ENCODE peak calls at places on chromosomes 5 and 9, in nine cellular contexts. B is A549, V is suprapubic skin, G is tibial nerve, H is upper lobe of left lung, X is sigmoid colon, D is transverse colon, S is H1, L is HepG2. O is an unnamed sample.

GRCh38 chr9:2043881-2044462 is 28.8 kb downstream of the SMARCA2 start:
- DNase-seq in B (no peak), V (no peak), G (no peak), H (no peak), X (no peak), D (no peak), S (no peak), L (no peak), O (no peak)

GRCh38 chr5:14678773-14679334 is 14.3 kb downstream of the OTULIN start:
- DNase-seq in B (no peak), V (no peak), G (no peak), H (no peak), X (no peak), D (no peak), S (no peak), L (no peak), O (no peak)

GRCh38 chr5:143922718-143923117 is 110.8 kb downstream of the HMHB1 start:
- DNase-seq in B (peak), V (no peak), G (peak), H (no peak), X (no peak), D (no peak), S (no peak), L (no peak), O (no peak)

GRCh38 chr5:107570805-107571531 is 99.8 kb downstream of the EFNA5 start:
- DNase-seq in B (peak), V (no peak), G (no peak), H (no peak), X (no peak), D (peak), S (no peak), L (peak), O (no peak)

GRCh38 chr9:135491764-135492163 is 8.7 kb upstream of the MRPS2 start:
- DNase-seq in B (no peak), V (peak), G (no peak), H (no peak), X (no peak), D (no peak), S (no peak), L (peak), O (no peak)

GRCh38 chr5:104170906-104171305 is 608.3 kb upstream of the NUDT12 start:
- DNase-seq in B (no peak), V (no peak), G (no peak), H (no peak), X (no peak), D (no peak), S (no peak), L (no peak), O (no peak)

GRCh38 chr9:130213898-130214761 is 41.9 kb downstream of the NCS1 start:
- DNase-seq in B (no peak), V (peak), G (no peak), H (no peak), X (no peak), D (no peak), S (no peak), L (no peak), O (no peak)

GRCh38 chr5:61809651-61810050 is 477.6 kb downstream of the ZSWIM6 start:
- DNase-seq in B (no peak), V (peak), G (no peak), H (no peak), X (no peak), D (no peak), S (no peak), L (no peak), O (no peak)

GRCh38 chr9:2243666-2244555 is 228.8 kb downstream of the SMARCA2 start:
- DNase-seq in B (no peak), V (no peak), G (no peak), H (no peak), X (no peak), D (no peak), S (no peak), L (no peak), O (no peak)

GRCh38 chr5:6586647-6587042 is 46.2 kb downstream of the NSUN2 start:
- DNase-seq in B (no peak), V (no peak), G (no peak), H (no peak), X (no peak), D (no peak), S (no peak), L (no peak), O (no peak)

GRCh38 chr5:56233230-56233629 is at the start of gene ANKRD55:
- DNase-seq in B (no peak), V (no peak), G (no peak), H (no peak), X (no peak), D (no peak), S (no peak), L (no peak), O (no peak)

GRCh38 chr9:79477955-79478751 is 93.6 kb upstream of the TLE4 start:
- DNase-seq in B (peak), V (no peak), G (peak), H (no peak), X (no peak), D (peak), S (peak), L (peak), O (no peak)

GRCh38 chr9:70947086-70947485 is 174.3 kb downstream of the TRPM3 start:
- DNase-seq in B (no peak), V (no peak), G (no peak), H (no peak), X (no peak), D (no peak), S (no peak), L (no peak), O (no peak)

GRCh38 chr9:38215465-38215864 is 146.4 kb upstream of the SHB start:
- DNase-seq in B (no peak), V (no peak), G (no peak), H (no peak), X (no peak), D (no peak), S (no peak), L (no peak), O (no peak)

GRCh38 chr9:130636648-130637020 is 27.8 kb upstream of the PRDM12 start:
- DNase-seq in B (no peak), V (no peak), G (no peak), H (no peak), X (no peak), D (no peak), S (no peak), L (no peak), O (no peak)

GRCh38 chr9:114671605-114672004 is 10.4 kb downstream of the TEX48 start:
- DNase-seq in B (no peak), V (no peak), G (no peak), H (no peak), X (no peak), D (no peak), S (no peak), L (no peak), O (no peak)

GRCh38 chr9:32385885-32386283 is 1.4 kb downstream of the ACO1 start:
- DNase-seq in B (no peak), V (no peak), G (no peak), H (no peak), X (no peak), D (no peak), S (no peak), L (no peak), O (no peak)

GRCh38 chr9:135699440-135699839 is at the start of gene SOHLH1:
- DNase-seq in B (no peak), V (no peak), G (no peak), H (peak), X (no peak), D (no peak), S (no peak), L (no peak), O (no peak)

GRCh38 chr5:31470608-31471007 is 61.3 kb downstream of the DROSHA start:
- DNase-seq in B (no peak), V (peak), G (peak), H (no peak), X (peak), D (peak), S (no peak), L (no peak), O (no peak)

GRCh38 chr9:125747765-125748510 is 765 bp downstream of the PBX3 start:
- DNase-seq in B (peak), V (peak), G (no peak), H (peak), X (peak), D (peak), S (peak), L (no peak), O (peak)

GRCh38 chr5:115531787-115532367 is 12.7 kb downstream of the FEM1C start:
- DNase-seq in B (no peak), V (no peak), G (no peak), H (no peak), X (no peak), D (no peak), S (no peak), L (no peak), O (no peak)

GRCh38 chr5:93589348-93589662 is 6.3 kb downstream of the NR2F1 start:
- DNase-seq in B (no peak), V (no peak), G (no peak), H (no peak), X (no peak), D (no peak), S (no peak), L (no peak), O (no peak)

GRCh38 chr5:93589812-93590215 is 6.8 kb downstream of the NR2F1 start:
- DNase-seq in B (no peak), V (no peak), G (no peak), H (no peak), X (no peak), D (no peak), S (no peak), L (no peak), O (no peak)

GRCh38 chr5:93588586-93589347 is 5.7 kb downstream of the NR2F1 start:
- DNase-seq in B (no peak), V (no peak), G (peak), H (peak), X (peak), D (no peak), S (no peak), L (no peak), O (no peak)

GRCh38 chr5:93586948-93587918 is 4.2 kb downstream of the NR2F1 start:
- DNase-seq in B (no peak), V (no peak), G (no peak), H (peak), X (peak), D (no peak), S (no peak), L (no peak), O (no peak)

DNA sequence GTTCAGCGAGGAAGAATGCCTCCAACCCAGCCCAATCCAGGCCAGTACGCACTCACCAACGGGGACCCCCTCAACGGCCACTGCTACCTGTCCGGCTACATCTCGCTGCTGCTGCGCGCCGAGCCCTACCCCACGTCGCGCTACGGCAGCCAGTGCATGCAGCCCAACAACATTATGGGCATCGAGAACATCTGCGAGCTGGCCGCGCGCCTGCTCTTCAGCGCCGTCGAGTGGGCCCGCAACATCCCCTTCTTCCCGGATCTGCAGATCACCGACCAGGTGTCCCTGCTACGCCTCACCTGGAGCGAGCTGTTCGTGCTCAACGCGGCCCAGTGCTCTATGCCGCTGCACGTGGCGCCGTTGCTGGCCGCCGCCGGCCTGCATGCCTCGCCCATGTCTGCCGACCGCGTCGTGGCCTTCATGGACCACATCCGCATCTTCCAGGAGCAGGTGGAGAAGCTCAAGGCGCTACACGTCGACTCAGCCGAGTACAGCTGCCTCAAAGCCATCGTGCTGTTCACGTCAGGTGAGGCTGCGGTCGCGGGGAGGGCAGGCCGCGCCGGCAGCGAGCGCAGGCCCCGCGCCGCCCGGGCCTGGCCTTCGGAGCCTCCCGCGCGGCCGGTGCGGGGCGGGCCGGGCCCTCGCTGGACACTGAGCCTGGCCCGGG is 5.0 kb downstream of the NR2F1 start:
- DNase-seq in B (no peak), V (no peak), G (no peak), H (peak), X (peak), D (no peak), S (no peak), L (no peak), O (no peak)
- H3K4me3 ChIP-seq in B (no peak), V (no peak), G (peak), H (peak), X (no peak), D (no peak), S (no peak), L (no peak), O (no peak)

DNA sequence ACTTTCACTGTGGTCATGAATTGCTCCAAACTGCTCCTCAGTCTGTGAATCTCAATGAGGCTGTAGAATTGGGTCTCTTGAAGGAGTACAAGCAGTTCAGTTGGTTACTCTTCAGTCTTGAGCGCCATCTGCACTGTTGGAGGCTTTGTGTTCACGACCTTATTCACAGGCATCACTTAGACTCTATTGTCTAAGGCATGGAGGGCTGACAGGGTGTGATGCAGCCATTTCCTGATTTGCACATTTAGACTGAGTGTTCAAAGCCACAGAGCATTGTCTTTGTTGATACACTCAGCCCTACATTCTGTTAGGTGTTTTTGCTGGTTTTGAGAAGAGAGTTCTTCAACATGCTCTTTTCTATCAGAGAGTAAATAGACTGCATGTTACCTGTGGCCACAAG is 355.9 kb upstream of the RIOK2 start:
- DNase-seq in B (no peak), V (no peak), G (no peak), H (no peak), X (no peak), D (no peak), S (no peak), L (no peak), O (no peak)
- TF ChIP-seq CTCF in B (no peak), V (no peak), G (no peak), H (no peak), X (no peak), D (no peak), S (no peak), L (no peak), O (no peak)

GRCh38 chr5:128378196-128378595 is 159.8 kb downstream of the FBN2 start:
- DNase-seq in B (no peak), V (no peak), G (no peak), H (no peak), X (no peak), D (no peak), S (no peak), L (no peak), O (no peak)
- TF ChIP-seq EP300 in B (no peak), V (no peak), G (no peak), H (no peak), X (no peak), D (no peak), S (no peak), L (no peak), O (no peak)

GRCh38 chr9:124492818-124493217 is 14.4 kb downstream of the NR5A1 start:
- DNase-seq in B (no peak), V (no peak), G (no peak), H (no peak), X (no peak), D (no peak), S (no peak), L (no peak), O (no peak)

GRCh38 chr9:124489222-124489621 is 18.0 kb downstream of the NR5A1 start:
- DNase-seq in B (no peak), V (no peak), G (no peak), H (no peak), X (no peak), D (no peak), S (no peak), L (no peak), O (no peak)

GRCh38 chr9:124493218-124493617 is 14.0 kb downstream of the NR5A1 start:
- DNase-seq in B (no peak), V (no peak), G (no peak), H (no peak), X (no peak), D (no peak), S (no peak), L (no peak), O (no peak)

GRCh38 chr9:124489974-124490373 is 17.2 kb downstream of the NR5A1 start:
- DNase-seq in B (no peak), V (no peak), G (no peak), H (no peak), X (no peak), D (no peak), S (no peak), L (no peak), O (no peak)

GRCh38 chr9:124491049-124491975 is 15.9 kb downstream of the NR5A1 start:
- DNase-seq in B (no peak), V (no peak), G (no peak), H (peak), X (no peak), D (no peak), S (no peak), L (no peak), O (no peak)
- H3K4me3 ChIP-seq in B (no peak), V (no peak), G (no peak), H (no peak), X (no peak), D (no peak), S (no peak), L (no peak), O (no peak)